ENCODE peak calls at places on chromosomes 12 and 14, in four cellular contexts. X, L, Y and J are unnamed samples.

GRCh38 chr12:76020731-76021672 is 10.6 kb downstream of the PHLDA1 start:
- DNase-seq in X (peak), L (peak), Y (no peak), J (no peak)

GRCh38 chr12:78929075-78929418 is 64.5 kb downstream of the SYT1 start:
- DNase-seq in X (no peak), L (no peak), Y (no peak), J (no peak)

GRCh38 chr12:58166643-58167042 is 225.3 kb downstream of the ATP23 start:
- DNase-seq in X (no peak), L (no peak), Y (no peak), J (no peak)

GRCh38 chr14:79749051-79749450 is 462.3 kb downstream of the DIO2 start:
- DNase-seq in X (no peak), L (no peak), Y (no peak), J (no peak)

GRCh38 chr12:26279908-26280307 is 84.5 kb downstream of the SSPN start:
- DNase-seq in X (no peak), L (no peak), Y (no peak), J (no peak)

GRCh38 chr12:56687225-56688128 is 607 bp downstream of the PTGES3 start:
- DNase-seq in X (no peak), L (peak), Y (peak), J (peak)

GRCh38 chr12:14931791-14932560 is 6.4 kb downstream of the ERP27 start:
- DNase-seq in X (no peak), L (no peak), Y (no peak), J (no peak)

GRCh38 chr14:78836777-78837176 is 666.6 kb downstream of the NRXN3 start:
- DNase-seq in X (peak), L (no peak), Y (peak), J (peak)

GRCh38 chr14:81144811-81145598 is 75.8 kb downstream of the GTF2A1 start:
- DNase-seq in X (no peak), L (no peak), Y (no peak), J (no peak)

GRCh38 chr14:20905661-20906060 is 14.5 kb downstream of the RNASE3 start:
- DNase-seq in X (no peak), L (no peak), Y (no peak), J (no peak)

GRCh38 chr12:62840311-62840710 is 94.6 kb downstream of the PPM1H start:
- DNase-seq in X (no peak), L (no peak), Y (no peak), J (no peak)